ENCODE peak calls at places on chromosomes 13 and 19, in four cellular contexts. K is Panc1; M is adipocyte; V is naive thymus-derived CD4-positive, alpha-beta T cell. Q is an unnamed sample.

GRCh38 chr19:33779849-33780248 is 16.8 kb upstream of the KCTD15 start:
- DNase-seq in K (no peak), M (no peak), V (no peak), Q (no peak)

GRCh38 chr19:46213156-46213555 is 16.4 kb upstream of the IGFL1 start:
- DNase-seq in K (no peak), V (no peak), M (no peak), Q (peak; percentile 42)

GRCh38 chr19:14089412-14089661 is 1.2 kb downstream of the SAMD1 start:
- DNase-seq in V (no peak), K (no peak), M (peak; percentile 40), Q (no peak)

GRCh38 chr13:113855931-113856715 is 7.8 kb downstream of the GAS6 start:
- DNase-seq in M (no peak), V (no peak), K (no peak), Q (no peak)

GRCh38 chr19:5695649-5696195 is 5.6 kb downstream of the RPL36 start:
- DNase-seq in M (no peak), K (no peak), V (no peak), Q (no peak)

GRCh38 chr19:14031719-14032480 is at the start of gene IL27RA:
- DNase-seq in M (peak; percentile 75), K (no peak), V (peak; percentile 88), Q (peak; percentile 70)

GRCh38 chr13:20356437-20356836 is 124.3 kb upstream of the GJB6 start:
- DNase-seq in K (no peak), M (no peak), V (no peak), Q (no peak)

GRCh38 chr19:32058131-32058530 is 287.3 kb upstream of the ZNF507 start:
- DNase-seq in K (no peak), V (no peak), M (no peak), Q (no peak)

GRCh38 chr19:49347835-49348234 is 12.6 kb downstream of the CD37 start:
- DNase-seq in V (no peak), M (peak; percentile 46), K (no peak), Q (peak; percentile 35)

DNA sequence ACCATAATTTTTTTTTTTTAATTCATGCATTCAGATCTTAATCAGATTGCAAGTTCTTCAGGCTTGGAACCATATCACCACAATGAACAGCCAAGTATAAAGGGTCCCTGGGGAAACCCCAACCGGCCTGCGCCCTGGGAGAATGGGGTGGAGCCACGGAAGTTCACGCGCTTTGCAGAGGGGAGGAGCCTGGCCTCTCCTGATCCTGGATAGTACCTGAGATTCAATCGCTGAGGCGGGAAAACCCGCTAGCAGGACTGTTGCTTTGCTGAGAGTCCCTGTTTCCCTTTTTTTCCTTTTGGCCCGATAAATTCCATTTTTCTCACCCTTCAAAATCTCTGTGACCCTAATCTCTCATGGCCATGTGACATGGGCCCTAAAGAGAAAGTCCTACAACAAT is 385.1 kb downstream of the IRS2 start:
- DNase-seq in M (no peak), K (no peak), V (no peak), Q (no peak)
- H3K9me3 ChIP-seq in M (no peaks in the 10 kb centered on the region), K (no peaks in the 10 kb centered on the region), V (no peaks in the 10 kb centered on the region), Q (no peaks in the 10 kb centered on the region)

DNA sequence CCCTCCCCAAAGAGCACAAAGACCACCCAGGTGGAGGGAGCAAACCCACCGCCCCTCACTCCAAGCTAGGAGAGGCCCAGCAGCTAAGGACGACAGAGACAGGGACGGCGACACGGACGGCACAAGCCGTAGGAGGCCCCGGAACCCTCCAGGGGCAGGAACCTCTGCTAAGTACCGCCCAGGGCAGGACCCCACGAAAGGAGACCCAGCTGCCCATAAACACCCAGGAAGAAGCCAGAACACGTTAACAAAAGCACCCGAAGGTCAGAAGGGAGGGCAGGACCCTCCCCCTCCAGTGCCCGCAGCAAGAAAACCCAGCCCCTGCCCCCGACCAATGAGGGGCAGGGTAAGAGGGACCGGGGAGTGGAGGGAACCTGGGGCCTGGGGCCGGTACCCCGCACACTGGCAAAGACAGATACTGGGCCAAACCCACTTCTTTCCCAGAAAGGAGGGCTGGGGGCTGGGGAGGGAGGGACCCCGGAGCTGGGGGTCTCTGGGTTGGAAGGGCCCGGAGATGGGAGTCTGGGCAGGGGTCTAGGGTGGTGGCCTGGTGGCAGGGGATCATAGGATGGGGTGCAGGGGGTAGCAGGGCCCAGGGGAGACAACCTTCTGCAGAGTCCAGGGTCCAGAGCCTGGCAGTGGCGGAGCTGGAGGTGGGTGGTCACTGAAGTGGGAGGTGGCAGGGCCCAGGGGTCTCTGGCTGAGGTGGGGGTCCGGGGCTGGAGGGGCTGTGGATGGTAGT is 2.4 kb downstream of the BTBD2 start:
- DNase-seq in K (no peak), M (no peak), V (no peak), Q (no peak)
- H3K4me3 ChIP-seq in K (no peak overlapping the region), M (no peak overlapping the region), V (no peak overlapping the region), Q (no peak overlapping the region)

GRCh38 chr19:9757544-9758501 is 10.7 kb downstream of the ZNF846 start:
- DNase-seq in V (no peak), M (no peak), K (no peak), Q (no peak)
- H3K9me3 ChIP-seq in V (peaks cover 69% of the 10 kb centered on the region), M (peaks cover 91% of the 10 kb centered on the region), K (peaks cover 23% of the 10 kb centered on the region), Q (peaks cover 41% of the 10 kb centered on the region)

GRCh38 chr19:42540071-42540553 is 11.8 kb upstream of the CEACAM1 start:
- DNase-seq in K (no peak), M (no peak), V (no peak), Q (no peak)
- H3K4me3 ChIP-seq in K (no peak overlapping the region), M (no peak overlapping the region), V (no peak overlapping the region), Q (no peak overlapping the region)

Q was measured in MG63.